ENCODE peak calls at places on chromosomes 6 and 20, in eight cellular contexts. One of them, this sample, is unnamed.
A peak's percentile ranks its signal among the peaks of the same experiment; 100 is the strongest.

GRCh38 chr6:83352413-83352812 is 78.4 kb downstream of the ME1 start:
- DNase-seq in lung microvascular endothelial cell: no peak
- DNase-seq in pons: no peak
- DNase-seq in activated T-helper 1 cell treated with Interleukin-2 at 50 U/mL for 16 hours: no peak
- DNase-seq in stimulated activated CD4-positive, alpha-beta T cell treated with anti-CD3 and anti-CD28 coated beads, TNF-alpha, amount 100 ng/mL, for 1 hour: no peak
- DNase-seq in naive thymus-derived CD8-positive, alpha-beta T cell: no peak
- DNase-seq in OCI-LY7: no peak
- DNase-seq in midbrain: no peak
- DNase-seq in this sample: no peak

GRCh38 chr20:57905448-57905847 is 195.6 kb upstream of the PMEPA1 start:
- DNase-seq in activated T-helper 1 cell treated with Interleukin-2 at 50 U/mL for 16 hours: no peak
- DNase-seq in OCI-LY7: no peak
- DNase-seq in pons: no peak
- DNase-seq in lung microvascular endothelial cell: no peak
- DNase-seq in naive thymus-derived CD8-positive, alpha-beta T cell: no peak
- DNase-seq in midbrain: no peak
- DNase-seq in stimulated activated CD4-positive, alpha-beta T cell treated with anti-CD3 and anti-CD28 coated beads, TNF-alpha, amount 100 ng/mL, for 1 hour: no peak
- DNase-seq in this sample: no peak

GRCh38 chr6:16684896-16685554 is 76.2 kb downstream of the ATXN1 start:
- DNase-seq in naive thymus-derived CD8-positive, alpha-beta T cell: peak; percentile 25
- DNase-seq in activated T-helper 1 cell treated with Interleukin-2 at 50 U/mL for 16 hours: peak; percentile 20
- DNase-seq in midbrain: no peak
- DNase-seq in stimulated activated CD4-positive, alpha-beta T cell treated with anti-CD3 and anti-CD28 coated beads, TNF-alpha, amount 100 ng/mL, for 1 hour: peak; percentile 30
- DNase-seq in lung microvascular endothelial cell: no peak
- DNase-seq in OCI-LY7: no peak
- DNase-seq in pons: no peak
- DNase-seq in this sample: no peak

GRCh38 chr6:136766274-136766673 is 26.0 kb downstream of the MAP3K5 start:
- DNase-seq in naive thymus-derived CD8-positive, alpha-beta T cell: no peak
- DNase-seq in OCI-LY7: no peak
- DNase-seq in midbrain: no peak
- DNase-seq in pons: no peak
- DNase-seq in stimulated activated CD4-positive, alpha-beta T cell treated with anti-CD3 and anti-CD28 coated beads, TNF-alpha, amount 100 ng/mL, for 1 hour: no peak
- DNase-seq in activated T-helper 1 cell treated with Interleukin-2 at 50 U/mL for 16 hours: no peak
- DNase-seq in lung microvascular endothelial cell: no peak
- DNase-seq in this sample: no peak

GRCh38 chr6:2193931-2194330 is 51.5 kb downstream of the GMDS start:
- DNase-seq in stimulated activated CD4-positive, alpha-beta T cell treated with anti-CD3 and anti-CD28 coated beads, TNF-alpha, amount 100 ng/mL, for 1 hour: no peak
- DNase-seq in pons: no peak
- DNase-seq in lung microvascular endothelial cell: no peak
- DNase-seq in activated T-helper 1 cell treated with Interleukin-2 at 50 U/mL for 16 hours: no peak
- DNase-seq in naive thymus-derived CD8-positive, alpha-beta T cell: no peak
- DNase-seq in midbrain: no peak
- DNase-seq in OCI-LY7: no peak
- DNase-seq in this sample: peak; percentile 41

GRCh38 chr6:3039384-3039783 is 28.9 kb upstream of the RIPK1 start:
- DNase-seq in lung microvascular endothelial cell: peak; percentile 73
- DNase-seq in midbrain: no peak
- DNase-seq in naive thymus-derived CD8-positive, alpha-beta T cell: no peak
- DNase-seq in OCI-LY7: no peak
- DNase-seq in pons: no peak
- DNase-seq in activated T-helper 1 cell treated with Interleukin-2 at 50 U/mL for 16 hours: no peak
- DNase-seq in stimulated activated CD4-positive, alpha-beta T cell treated with anti-CD3 and anti-CD28 coated beads, TNF-alpha, amount 100 ng/mL, for 1 hour: no peak
- DNase-seq in this sample: peak; percentile 23

GRCh38 chr6:111844921-111845320 is 28.3 kb downstream of the FYN start:
- DNase-seq in OCI-LY7: no peak
- DNase-seq in naive thymus-derived CD8-positive, alpha-beta T cell: no peak
- DNase-seq in midbrain: peak; percentile 32
- DNase-seq in lung microvascular endothelial cell: peak; percentile 26
- DNase-seq in pons: no peak
- DNase-seq in stimulated activated CD4-positive, alpha-beta T cell treated with anti-CD3 and anti-CD28 coated beads, TNF-alpha, amount 100 ng/mL, for 1 hour: no peak
- DNase-seq in activated T-helper 1 cell treated with Interleukin-2 at 50 U/mL for 16 hours: no peak
- DNase-seq in this sample: peak; percentile 15

GRCh38 chr6:32662099-32662498 is 4.4 kb downstream of the HLA-DQB1 start:
- DNase-seq in stimulated activated CD4-positive, alpha-beta T cell treated with anti-CD3 and anti-CD28 coated beads, TNF-alpha, amount 100 ng/mL, for 1 hour: no peak
- DNase-seq in activated T-helper 1 cell treated with Interleukin-2 at 50 U/mL for 16 hours: no peak
- DNase-seq in pons: no peak
- DNase-seq in naive thymus-derived CD8-positive, alpha-beta T cell: no peak
- DNase-seq in midbrain: no peak
- DNase-seq in lung microvascular endothelial cell: no peak
- DNase-seq in OCI-LY7: no peak
- DNase-seq in this sample: no peak

GRCh38 chr6:5986847-5987246 is 19.9 kb downstream of the NRN1 start:
- DNase-seq in OCI-LY7: no peak
- DNase-seq in pons: no peak
- DNase-seq in lung microvascular endothelial cell: no peak
- DNase-seq in midbrain: no peak
- DNase-seq in naive thymus-derived CD8-positive, alpha-beta T cell: no peak
- DNase-seq in stimulated activated CD4-positive, alpha-beta T cell treated with anti-CD3 and anti-CD28 coated beads, TNF-alpha, amount 100 ng/mL, for 1 hour: no peak
- DNase-seq in activated T-helper 1 cell treated with Interleukin-2 at 50 U/mL for 16 hours: no peak
- DNase-seq in this sample: no peak

GRCh38 chr20:51402201-51402600 is 140.3 kb downstream of the NFATC2 start:
- DNase-seq in naive thymus-derived CD8-positive, alpha-beta T cell: no peak
- DNase-seq in activated T-helper 1 cell treated with Interleukin-2 at 50 U/mL for 16 hours: peak; percentile 43
- DNase-seq in midbrain: peak; percentile 18
- DNase-seq in OCI-LY7: peak; percentile 59
- DNase-seq in stimulated activated CD4-positive, alpha-beta T cell treated with anti-CD3 and anti-CD28 coated beads, TNF-alpha, amount 100 ng/mL, for 1 hour: peak; percentile 43
- DNase-seq in lung microvascular endothelial cell: no peak
- DNase-seq in pons: peak; percentile 46
- DNase-seq in this sample: no peak

GRCh38 chr6:149680490-149680889 is 32.0 kb upstream of the KATNA1 start:
- DNase-seq in OCI-LY7: no peak
- DNase-seq in midbrain: no peak
- DNase-seq in naive thymus-derived CD8-positive, alpha-beta T cell: no peak
- DNase-seq in stimulated activated CD4-positive, alpha-beta T cell treated with anti-CD3 and anti-CD28 coated beads, TNF-alpha, amount 100 ng/mL, for 1 hour: no peak
- DNase-seq in pons: no peak
- DNase-seq in lung microvascular endothelial cell: no peak
- DNase-seq in activated T-helper 1 cell treated with Interleukin-2 at 50 U/mL for 16 hours: no peak
- DNase-seq in this sample: no peak

GRCh38 chr20:37270586-37271420 is 9.2 kb upstream of the GHRH start:
- DNase-seq in lung microvascular endothelial cell: peak; percentile 20
- DNase-seq in pons: peak; percentile 72
- DNase-seq in naive thymus-derived CD8-positive, alpha-beta T cell: no peak
- DNase-seq in midbrain: peak; percentile 26
- DNase-seq in activated T-helper 1 cell treated with Interleukin-2 at 50 U/mL for 16 hours: no peak
- DNase-seq in stimulated activated CD4-positive, alpha-beta T cell treated with anti-CD3 and anti-CD28 coated beads, TNF-alpha, amount 100 ng/mL, for 1 hour: no peak
- DNase-seq in OCI-LY7: no peak
- DNase-seq in this sample: no peak

GRCh38 chr20:48180637-48181036 is 395.4 kb upstream of the SULF2 start:
- DNase-seq in stimulated activated CD4-positive, alpha-beta T cell treated with anti-CD3 and anti-CD28 coated beads, TNF-alpha, amount 100 ng/mL, for 1 hour: no peak
- DNase-seq in OCI-LY7: no peak
- DNase-seq in naive thymus-derived CD8-positive, alpha-beta T cell: no peak
- DNase-seq in lung microvascular endothelial cell: peak; percentile 52
- DNase-seq in midbrain: no peak
- DNase-seq in activated T-helper 1 cell treated with Interleukin-2 at 50 U/mL for 16 hours: no peak
- DNase-seq in pons: peak; percentile 22
- DNase-seq in this sample: peak; percentile 7

GRCh38 chr6:30533460-30534294 is 22.6 kb downstream of the GNL1 start:
- DNase-seq in midbrain: no peak
- DNase-seq in OCI-LY7: no peak
- DNase-seq in activated T-helper 1 cell treated with Interleukin-2 at 50 U/mL for 16 hours: no peak
- DNase-seq in naive thymus-derived CD8-positive, alpha-beta T cell: no peak
- DNase-seq in stimulated activated CD4-positive, alpha-beta T cell treated with anti-CD3 and anti-CD28 coated beads, TNF-alpha, amount 100 ng/mL, for 1 hour: no peak
- DNase-seq in lung microvascular endothelial cell: no peak
- DNase-seq in pons: no peak
- DNase-seq in this sample: no peak

GRCh38 chr6:120198033-120198432 is 848.5 kb upstream of the MAN1A1 start:
- DNase-seq in midbrain: no peak
- DNase-seq in OCI-LY7: no peak
- DNase-seq in pons: no peak
- DNase-seq in activated T-helper 1 cell treated with Interleukin-2 at 50 U/mL for 16 hours: no peak
- DNase-seq in lung microvascular endothelial cell: no peak
- DNase-seq in stimulated activated CD4-positive, alpha-beta T cell treated with anti-CD3 and anti-CD28 coated beads, TNF-alpha, amount 100 ng/mL, for 1 hour: no peak
- DNase-seq in naive thymus-derived CD8-positive, alpha-beta T cell: no peak
- DNase-seq in this sample: no peak

GRCh38 chr6:157987788-157988699 is 6.4 kb downstream of the SYNJ2 start:
- DNase-seq in midbrain: no peak
- DNase-seq in naive thymus-derived CD8-positive, alpha-beta T cell: no peak
- DNase-seq in OCI-LY7: no peak
- DNase-seq in activated T-helper 1 cell treated with Interleukin-2 at 50 U/mL for 16 hours: no peak
- DNase-seq in lung microvascular endothelial cell: no peak
- DNase-seq in stimulated activated CD4-positive, alpha-beta T cell treated with anti-CD3 and anti-CD28 coated beads, TNF-alpha, amount 100 ng/mL, for 1 hour: no peak
- DNase-seq in pons: peak; percentile 13
- DNase-seq in this sample: no peak

GRCh38 chr6:125707615-125708243 is 41.7 kb upstream of the HEY2 start:
- DNase-seq in stimulated activated CD4-positive, alpha-beta T cell treated with anti-CD3 and anti-CD28 coated beads, TNF-alpha, amount 100 ng/mL, for 1 hour: no peak
- DNase-seq in activated T-helper 1 cell treated with Interleukin-2 at 50 U/mL for 16 hours: no peak
- DNase-seq in OCI-LY7: no peak
- DNase-seq in pons: no peak
- DNase-seq in lung microvascular endothelial cell: no peak
- DNase-seq in naive thymus-derived CD8-positive, alpha-beta T cell: no peak
- DNase-seq in midbrain: no peak
- DNase-seq in this sample: no peak

GRCh38 chr6:168915855-168916254 is 337.8 kb downstream of the THBS2 start:
- DNase-seq in midbrain: no peak
- DNase-seq in stimulated activated CD4-positive, alpha-beta T cell treated with anti-CD3 and anti-CD28 coated beads, TNF-alpha, amount 100 ng/mL, for 1 hour: no peak
- DNase-seq in pons: no peak
- DNase-seq in lung microvascular endothelial cell: no peak
- DNase-seq in OCI-LY7: no peak
- DNase-seq in activated T-helper 1 cell treated with Interleukin-2 at 50 U/mL for 16 hours: no peak
- DNase-seq in naive thymus-derived CD8-positive, alpha-beta T cell: no peak
- DNase-seq in this sample: no peak

GRCh38 chr6:92759195-92759594 is 660.2 kb downstream of the EPHA7 start:
- DNase-seq in midbrain: no peak
- DNase-seq in lung microvascular endothelial cell: no peak
- DNase-seq in stimulated activated CD4-positive, alpha-beta T cell treated with anti-CD3 and anti-CD28 coated beads, TNF-alpha, amount 100 ng/mL, for 1 hour: no peak
- DNase-seq in OCI-LY7: no peak
- DNase-seq in naive thymus-derived CD8-positive, alpha-beta T cell: no peak
- DNase-seq in pons: no peak
- DNase-seq in activated T-helper 1 cell treated with Interleukin-2 at 50 U/mL for 16 hours: no peak
- DNase-seq in this sample: no peak

GRCh38 chr6:52328303-52328662 is 33.7 kb upstream of the PAQR8 start:
- DNase-seq in activated T-helper 1 cell treated with Interleukin-2 at 50 U/mL for 16 hours: no peak
- DNase-seq in lung microvascular endothelial cell: no peak
- DNase-seq in naive thymus-derived CD8-positive, alpha-beta T cell: no peak
- DNase-seq in OCI-LY7: no peak
- DNase-seq in midbrain: no peak
- DNase-seq in stimulated activated CD4-positive, alpha-beta T cell treated with anti-CD3 and anti-CD28 coated beads, TNF-alpha, amount 100 ng/mL, for 1 hour: no peak
- DNase-seq in pons: no peak
- DNase-seq in this sample: no peak

This sample was measured in endothelial cell of umbilical vein.